ENCODE peak calls at places on chromosome 16, in four cellular contexts. One of them, this sample, is unnamed. For H3K4me1, the result is how much of the 10 kb centered on the place peaks cover.

GRCh38 chr16:80693553-80693952 is 110.8 kb downstream of the CDYL2 start:
- DNase-seq in fibroblast of lung: no peak
- DNase-seq in neural progenitor cell: no peak
- DNase-seq in GM23338: no peak
- DNase-seq in this sample: no peak

GRCh38 chr16:11359370-11359769 is 14.1 kb downstream of the RMI2 start:
- DNase-seq in fibroblast of lung: peak
- DNase-seq in GM23338: no peak
- DNase-seq in neural progenitor cell: no peak
- DNase-seq in this sample: no peak

GRCh38 chr16:14011846-14012245 is 59.3 kb upstream of the MRTFB start:
- DNase-seq in fibroblast of lung: no peak
- DNase-seq in neural progenitor cell: no peak
- DNase-seq in GM23338: no peak
- DNase-seq in this sample: no peak

GRCh38 chr16:29916979-29917378 is 9.0 kb downstream of the KCTD13 start:
- DNase-seq in fibroblast of lung: no peak
- DNase-seq in neural progenitor cell: no peak
- DNase-seq in GM23338: no peak
- DNase-seq in this sample: no peak

GRCh38 chr16:49590166-49590871 is 216.7 kb downstream of the C16orf78 start:
- DNase-seq in neural progenitor cell: no peak
- DNase-seq in GM23338: no peak
- DNase-seq in fibroblast of lung: no peak
- DNase-seq in this sample: no peak

GRCh38 chr16:754208-755097 is 6.1 kb upstream of the MSLN start:
- DNase-seq in fibroblast of lung: no peak
- DNase-seq in GM23338: no peak
- DNase-seq in neural progenitor cell: no peak
- DNase-seq in this sample: no peak

GRCh38 chr16:21994856-21995465 is 6.0 kb downstream of the PDZD9 start:
- DNase-seq in neural progenitor cell: no peak
- DNase-seq in GM23338: peak
- DNase-seq in fibroblast of lung: no peak
- DNase-seq in this sample: peak

GRCh38 chr16:11200523-11201063 is 55.4 kb downstream of the SOCS1 start:
- DNase-seq in GM23338: no peak
- DNase-seq in neural progenitor cell: peak
- DNase-seq in fibroblast of lung: no peak
- DNase-seq in this sample: no peak

GRCh38 chr16:19718624-19718965 is 524 bp downstream of the IQCK start:
- DNase-seq in GM23338: peak
- DNase-seq in fibroblast of lung: peak
- DNase-seq in neural progenitor cell: peak
- DNase-seq in this sample: peak

GRCh38 chr16:30758988-30759461 is 2.8 kb downstream of the CFAP119 start:
- DNase-seq in fibroblast of lung: no peak
- DNase-seq in neural progenitor cell: no peak
- DNase-seq in GM23338: no peak
- DNase-seq in this sample: no peak

GRCh38 chr16:31508706-31509523 is 724 bp upstream of the RUSF1 start:
- DNase-seq in neural progenitor cell: no peak
- DNase-seq in fibroblast of lung: peak
- DNase-seq in GM23338: no peak
- DNase-seq in this sample: peak

GRCh38 chr16:49838639-49839461 is 17.1 kb downstream of the ZNF423 start:
- DNase-seq in fibroblast of lung: no peak
- DNase-seq in GM23338: peak
- DNase-seq in neural progenitor cell: peak
- DNase-seq in this sample: peak

GRCh38 chr16:49659356-49659755 is 196.6 kb downstream of the ZNF423 start:
- DNase-seq in neural progenitor cell: no peak
- DNase-seq in GM23338: no peak
- DNase-seq in fibroblast of lung: no peak
- DNase-seq in this sample: no peak

GRCh38 chr16:31472559-31473203 is 729 bp downstream of the TGFB1I1 start:
- DNase-seq in fibroblast of lung: peak
- DNase-seq in GM23338: peak
- DNase-seq in neural progenitor cell: peak
- DNase-seq in this sample: peak

GRCh38 chr16:82105107-82105506 is 64.9 kb downstream of the MPHOSPH6 start:
- DNase-seq in neural progenitor cell: no peak
- DNase-seq in fibroblast of lung: no peak
- DNase-seq in GM23338: no peak
- DNase-seq in this sample: no peak

GRCh38 chr16:57533618-57534336 is 2.6 kb downstream of the CCDC102A start:
- DNase-seq in GM23338: no peak
- DNase-seq in fibroblast of lung: no peak
- DNase-seq in neural progenitor cell: no peak
- DNase-seq in this sample: no peak
- H3K27ac ChIP-seq in GM23338: no peak
- H3K27ac ChIP-seq in fibroblast of lung: no peak
- H3K27ac ChIP-seq in neural progenitor cell: no peak
- H3K27ac ChIP-seq in this sample: no peak

GRCh38 chr16:87841608-87842208 is 27.6 kb downstream of the SLC7A5 start:
- DNase-seq in GM23338: no peak
- DNase-seq in fibroblast of lung: no peak
- DNase-seq in neural progenitor cell: no peak
- DNase-seq in this sample: no peak

GRCh38 chr16:87843678-87844373 is 25.5 kb downstream of the SLC7A5 start:
- DNase-seq in neural progenitor cell: no peak
- DNase-seq in GM23338: no peak
- DNase-seq in fibroblast of lung: no peak
- DNase-seq in this sample: no peak

GRCh38 chr16:87840462-87840978 is 28.8 kb downstream of the SLC7A5 start:
- DNase-seq in fibroblast of lung: no peak
- DNase-seq in GM23338: no peak
- DNase-seq in neural progenitor cell: no peak
- DNase-seq in this sample: no peak

GRCh38 chr16:87844374-87844733 is 25.0 kb downstream of the SLC7A5 start:
- DNase-seq in fibroblast of lung: peak
- DNase-seq in neural progenitor cell: peak
- DNase-seq in GM23338: peak
- DNase-seq in this sample: peak

GRCh38 chr16:87842209-87842869 is 27.0 kb downstream of the SLC7A5 start:
- DNase-seq in fibroblast of lung: no peak
- DNase-seq in neural progenitor cell: no peak
- DNase-seq in GM23338: no peak
- DNase-seq in this sample: no peak
- H3K4me1 ChIP-seq in fibroblast of lung: under half
- H3K4me1 ChIP-seq in neural progenitor cell: under half
- H3K4me1 ChIP-seq in GM23338: under half
- H3K4me1 ChIP-seq in this sample: half or more

GRCh38 chr16:2857451-2858244 is at the start of gene PRSS22:
- DNase-seq in GM23338: peak
- DNase-seq in neural progenitor cell: peak
- DNase-seq in fibroblast of lung: no peak
- DNase-seq in this sample: peak
- TF ChIP-seq EZH2 in GM23338: no peak
- TF ChIP-seq EZH2 in neural progenitor cell: peak
- TF ChIP-seq EZH2 in fibroblast of lung: peak
- TF ChIP-seq EZH2 in this sample: no peak

DNA sequence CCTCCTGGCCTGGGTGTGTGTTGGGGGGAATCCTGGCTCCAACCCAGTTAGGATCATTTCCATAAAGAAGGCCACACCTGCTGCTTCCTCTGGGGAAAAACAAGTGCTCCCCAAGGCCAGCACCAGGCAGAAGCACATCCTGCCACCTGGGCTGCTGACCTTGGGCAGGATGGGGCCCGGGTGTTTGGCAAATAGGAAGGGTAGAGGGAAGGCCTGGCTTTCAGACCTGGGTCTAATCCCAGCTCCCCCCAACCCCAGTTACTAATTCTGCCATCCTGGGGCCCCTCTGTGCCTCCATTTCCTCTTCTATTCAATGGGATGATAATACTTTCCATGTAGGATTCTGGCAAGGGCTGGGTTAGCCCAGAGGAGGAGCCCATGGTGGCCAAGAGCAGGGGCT is 3.0 kb upstream of the NLRC5 start:
- DNase-seq in GM23338: no peak
- DNase-seq in fibroblast of lung: no peak
- DNase-seq in neural progenitor cell: no peak
- DNase-seq in this sample: no peak
- H3K27ac ChIP-seq in GM23338: no peak
- H3K27ac ChIP-seq in fibroblast of lung: peak
- H3K27ac ChIP-seq in neural progenitor cell: no peak
- H3K27ac ChIP-seq in this sample: no peak

GRCh38 chr16:85144026-85144915 is 32.0 kb upstream of the CIBAR2 start:
- DNase-seq in fibroblast of lung: no peak
- DNase-seq in GM23338: no peak
- DNase-seq in neural progenitor cell: no peak
- DNase-seq in this sample: no peak
- H3K4me1 ChIP-seq in fibroblast of lung: under half
- H3K4me1 ChIP-seq in GM23338: under half
- H3K4me1 ChIP-seq in neural progenitor cell: under half
- H3K4me1 ChIP-seq in this sample: under half

DNA sequence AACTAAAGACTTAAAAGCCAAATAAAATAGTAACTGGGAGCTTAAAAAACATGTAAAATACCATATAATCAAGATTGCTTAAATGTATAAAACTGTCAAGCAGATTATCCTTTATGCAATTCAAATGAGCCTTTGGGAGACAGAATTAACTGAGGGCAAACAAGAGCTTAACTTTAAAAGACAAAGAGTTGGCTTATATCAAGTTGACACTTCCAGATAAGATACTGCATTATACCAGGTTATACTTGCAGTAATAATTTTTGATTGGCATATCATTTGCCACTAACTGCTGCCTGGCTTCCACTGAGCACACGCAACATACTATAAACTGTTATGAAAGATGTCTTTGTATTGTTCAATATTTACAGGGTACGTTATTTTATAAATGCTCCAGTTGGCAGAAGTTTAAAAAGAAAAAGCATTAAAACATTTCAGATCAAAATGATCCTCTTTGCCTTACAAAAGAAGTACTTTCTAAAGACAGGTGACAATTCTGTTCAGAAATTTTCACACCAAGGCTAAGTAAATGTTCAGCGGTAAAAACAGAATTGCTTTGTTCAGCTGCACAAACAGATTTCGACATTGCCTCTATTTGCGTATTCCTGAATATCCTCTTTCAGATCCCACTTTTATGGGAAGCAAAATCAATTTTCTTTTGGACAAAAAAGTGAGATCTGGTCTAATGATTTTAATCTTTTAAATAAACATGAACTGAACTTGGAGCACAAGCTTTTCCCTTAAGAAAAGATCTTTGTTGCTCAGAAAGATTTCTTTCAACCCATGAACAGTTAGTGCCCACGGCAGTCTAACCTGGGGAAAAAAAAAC is 50.7 kb downstream of the TOX3 start:
- DNase-seq in fibroblast of lung: no peak
- DNase-seq in neural progenitor cell: no peak
- DNase-seq in GM23338: no peak
- DNase-seq in this sample: peak
- TF ChIP-seq EZH2 in fibroblast of lung: no peak
- TF ChIP-seq EZH2 in neural progenitor cell: no peak
- TF ChIP-seq EZH2 in GM23338: no peak
- TF ChIP-seq EZH2 in this sample: no peak